ENCODE peak calls at places on chromosomes 11 and 22, in six cellular contexts. Q is MM.1S, L is fibroblast of lung, Y is endothelial cell of umbilical vein, C is K562, X is mammary epithelial cell. O is an unnamed sample.

GRCh38 chr22:36464715-36465231 is 16.7 kb downstream of the TXN2 start:
- DNase-seq in L (no peak), C (no peak), X (no peak), Q (no peak), Y (no peak), O (no peak)

GRCh38 chr11:925158-925495 is 543 bp upstream of the AP2A2 start:
- DNase-seq in L (no peak), Y (no peak), Q (no peak), C (peak), X (no peak), O (no peak)

GRCh38 chr22:30444632-30445437 is 19.3 kb downstream of the MTFP1 start:
- DNase-seq in X (peak), C (peak), Q (peak), L (peak), Y (peak), O (no peak)

GRCh38 chr11:2213384-2213842 is 41.8 kb upstream of the TH start:
- DNase-seq in Q (no peak), X (no peak), L (no peak), C (no peak), Y (no peak), O (no peak)

GRCh38 chr11:113401718-113402117 is 14.1 kb downstream of the ANKK1 start:
- DNase-seq in C (no peak), L (no peak), Y (peak), Q (no peak), X (peak), O (no peak)

GRCh38 chr11:112965601-112966125 is 4.4 kb downstream of the NCAM1 start:
- DNase-seq in C (no peak), X (no peak), Y (no peak), Q (no peak), L (no peak), O (no peak)

GRCh38 chr22:39439170-39439569 is 17.6 kb upstream of the MGAT3 start:
- DNase-seq in Q (no peak), X (no peak), L (peak), Y (no peak), C (peak), O (peak)

GRCh38 chr22:26245001-26245400 is 75.7 kb downstream of the SEZ6L start:
- DNase-seq in X (no peak), L (no peak), Y (no peak), Q (no peak), C (no peak), O (no peak)

GRCh38 chr22:40606306-40606705 is 30.2 kb downstream of the MRTFA start:
- DNase-seq in Y (no peak), Q (no peak), L (no peak), X (no peak), C (no peak), O (no peak)

GRCh38 chr22:40611606-40612005 is 24.9 kb downstream of the MRTFA start:
- DNase-seq in C (no peak), Y (no peak), L (no peak), X (no peak), Q (no peak), O (no peak)

GRCh38 chr22:40610329-40610850 is 26.1 kb downstream of the MRTFA start:
- DNase-seq in L (no peak), X (no peak), Y (peak), Q (no peak), C (peak), O (no peak)

GRCh38 chr22:40607506-40607905 is 29.0 kb downstream of the MRTFA start:
- DNase-seq in C (no peak), L (no peak), X (no peak), Y (no peak), Q (no peak), O (no peak)

DNA sequence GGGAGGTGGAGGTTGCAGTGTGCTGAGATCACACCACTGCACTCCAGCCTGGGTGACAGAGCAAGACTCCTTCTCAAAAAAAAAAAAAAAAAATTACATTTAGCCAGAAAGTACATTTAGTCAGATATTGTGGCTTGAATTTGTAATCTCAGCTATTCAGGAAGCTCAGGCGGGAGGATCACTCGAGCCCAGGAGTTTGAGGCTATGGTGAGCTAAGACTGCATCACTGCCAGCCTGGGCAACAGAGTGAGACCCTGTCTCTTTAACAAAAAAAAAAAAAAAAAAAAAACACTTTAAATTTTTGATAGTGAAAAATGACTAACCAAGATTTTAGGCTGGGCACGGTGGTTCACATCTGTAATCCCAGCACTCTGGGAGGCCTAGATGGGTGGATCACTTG is 27.3 kb downstream of the MRTFA start:
- DNase-seq in L (no peak), Q (no peak), C (no peak), Y (no peak), X (no peak), O (no peak)
- TF ChIP-seq CTCF in L (no peak), Q (no peak), C (no peak), Y (no peak), X (no peak), O (no peak)

DNA sequence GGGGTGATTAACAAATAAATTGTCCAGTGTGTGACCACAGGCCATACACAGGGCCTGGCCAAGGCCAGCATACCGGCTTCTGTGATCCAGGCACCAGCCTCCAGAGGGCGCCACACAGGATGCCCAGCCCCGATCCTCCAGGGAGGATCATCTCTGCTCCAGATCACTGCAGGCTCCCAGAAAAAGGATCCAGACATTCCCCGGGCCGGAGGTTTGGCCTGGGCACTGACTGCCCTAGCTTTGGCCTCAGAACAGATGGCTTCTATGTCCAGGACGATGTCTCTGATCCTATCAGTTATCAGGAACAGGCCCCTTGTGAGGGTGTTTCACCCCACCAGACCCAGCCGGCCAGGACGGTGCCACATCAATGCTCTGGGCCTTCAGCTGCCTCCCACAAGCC is 74.5 kb upstream of the LMO1 start:
- DNase-seq in Q (no peak), C (peak), X (no peak), Y (peak), L (peak), O (no peak)
- H2AFZ ChIP-seq in Q (no peak), C (no peak), X (no peak), Y (no peak), L (no peak), O (no peak)

DNA sequence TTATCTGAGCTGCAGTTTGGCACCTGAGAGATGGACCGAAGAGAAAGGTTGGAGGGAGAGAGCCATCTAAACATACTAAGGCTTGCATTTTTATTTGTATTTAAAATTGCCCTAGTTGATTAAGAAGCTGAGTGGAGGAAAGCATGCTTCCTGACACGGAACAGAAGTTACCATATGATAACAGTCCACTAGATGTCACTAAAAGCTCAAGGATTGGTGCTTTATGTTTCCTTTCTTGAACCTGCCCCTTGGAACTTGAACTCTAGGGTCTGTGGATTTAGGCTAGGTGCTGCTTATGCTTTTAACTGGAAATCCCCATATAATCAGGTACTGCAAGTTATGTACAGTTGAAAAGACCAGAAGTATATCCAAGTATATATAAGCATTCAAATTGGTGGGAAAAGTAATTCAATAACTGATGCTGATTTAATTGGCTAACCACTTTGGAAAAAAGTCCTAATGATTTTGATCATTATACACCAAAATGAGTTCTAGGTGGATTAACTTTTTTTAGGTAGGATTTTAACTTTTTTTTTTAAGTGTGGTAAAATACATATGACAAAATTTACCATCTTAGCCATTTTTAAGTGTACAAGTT is 9.5 kb downstream of the RBMXL2 start:
- DNase-seq in L (peak), X (peak), Y (peak), C (peak), Q (peak), O (peak)
- TF ChIP-seq CTCF in L (peak), X (peak), Y (peak), C (peak), Q (peak), O (peak)

GRCh38 chr22:24011735-24012068 is 598 bp downstream of the CABIN1 start:
- DNase-seq in Y (no peak), C (no peak), L (no peak), X (no peak), Q (no peak), O (peak)
- H2AFZ ChIP-seq in Y (peak), C (peak), L (peak), X (peak), Q (peak), O (peak)

GRCh38 chr11:38365274-38365673 is 1767.2 kb upstream of the RAG2 start:
- DNase-seq in X (no peak), L (no peak), Y (no peak), C (no peak), Q (no peak), O (no peak)
- TF ChIP-seq CTCF in X (no peak), L (no peak), Y (no peak), C (no peak), Q (no peak), O (no peak)

GRCh38 chr11:132430352-132431091 is 1060.1 kb downstream of the NTM start:
- DNase-seq in L (peak), C (no peak), Q (no peak), Y (no peak), X (no peak), O (peak)
- H2AFZ ChIP-seq in L (no peak), C (no peak), Q (no peak), Y (no peak), X (no peak), O (no peak)

DNA sequence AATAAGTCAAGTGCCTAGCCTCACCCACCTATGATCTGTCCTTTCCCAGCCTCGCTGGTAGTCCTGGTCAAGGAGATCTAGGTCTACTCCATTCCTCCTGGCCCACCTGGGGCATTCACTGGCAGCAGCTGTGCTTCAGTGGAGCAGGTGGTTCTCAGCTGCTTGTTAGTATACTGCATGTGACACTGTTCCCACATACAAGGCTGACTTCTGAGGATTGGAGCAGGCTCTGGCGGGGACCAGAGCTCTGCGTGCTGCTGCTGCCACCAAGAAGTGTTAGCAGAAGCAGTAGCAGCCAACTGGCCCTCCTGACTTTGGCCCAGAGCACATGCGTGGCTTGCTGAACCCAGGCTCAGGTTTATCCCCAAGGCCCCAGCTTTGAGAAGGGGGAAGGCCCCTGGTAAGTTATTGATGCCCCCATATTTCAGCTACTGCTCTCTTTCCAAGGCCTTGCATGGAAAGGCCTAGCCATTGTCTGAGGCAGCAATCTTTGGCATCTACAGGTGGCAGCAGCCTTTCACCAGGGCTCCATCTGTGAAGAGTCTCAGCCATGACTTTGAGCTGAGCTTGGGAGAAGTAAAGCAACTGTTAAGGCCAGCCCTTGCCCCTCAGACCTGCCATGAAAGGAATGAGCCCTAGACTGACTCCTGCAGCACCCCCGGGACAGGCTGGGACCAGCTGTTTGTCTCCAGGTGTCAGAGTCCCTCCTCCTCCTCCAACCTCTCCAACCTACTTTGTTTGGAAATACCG is 26.5 kb downstream of the ARHGAP1 start:
- DNase-seq in Q (no peak), C (no peak), Y (no peak), L (no peak), X (no peak), O (no peak)
- TF ChIP-seq CTCF in Q (no peak), C (no peak), Y (no peak), L (no peak), X (no peak), O (no peak)

GRCh38 chr11:128342511-128343133 is 244.7 kb downstream of the ETS1 start:
- DNase-seq in Q (peak), C (no peak), L (peak), X (peak), Y (peak), O (peak)
- H2AFZ ChIP-seq in Q (no peak), C (no peak), L (no peak), X (peak), Y (peak), O (no peak)

GRCh38 chr22:37638351-37639069 is 959 bp upstream of the SH3BP1 start:
- DNase-seq in X (no peak), C (no peak), L (no peak), Q (peak), Y (no peak), O (no peak)
- TF ChIP-seq CTCF in X (no peak), C (no peak), L (no peak), Q (no peak), Y (no peak), O (no peak)

O was measured in astrocyte.